ENCODE peak calls at places on chromosomes 11 and 22, in ten cellular contexts. I is Peyer's patch; T is esophagus squamous epithelium; V is left lung; F is HCT116; C is fibroblast of lung; X is thoracic aorta; U is CD4-positive, CD25-positive, alpha-beta regulatory T cell; L is testis; N is Panc1. D is an unnamed sample.

GRCh38 chr22:45932066-45932465 is 44.9 kb downstream of the WNT7B start:
- DNase-seq in I (no peak), T (no peak), V (no peak), F (no peak), C (no peak), X (no peak), U (no peak), L (no peak), N (no peak), D (no peak)

GRCh38 chr11:63459586-63459985 is 31.4 kb downstream of the PLAAT5 start:
- DNase-seq in I (no peak), T (no peak), V (no peak), F (no peak), C (no peak), X (no peak), U (no peak), L (no peak), N (no peak), D (no peak)

GRCh38 chr11:124898711-124899110 is 1.0 kb upstream of the ROBO4 start:
- DNase-seq in I (no peak), T (no peak), V (no peak), F (no peak), C (peak; percentile 79), X (no peak), U (no peak), L (peak; percentile 65), N (no peak), D (no peak)

GRCh38 chr11:129061466-129062194 is 119.0 kb upstream of the TP53AIP1 start:
- DNase-seq in I (no peak), T (no peak), V (no peak), F (peak; percentile 80), C (no peak), X (no peak), U (no peak), L (no peak), N (peak; percentile 78), D (no peak)

GRCh38 chr11:35050596-35050995 is 88.4 kb upstream of the CD44 start:
- DNase-seq in I (no peak), T (no peak), V (no peak), F (no peak), C (no peak), X (no peak), U (no peak), L (no peak), N (no peak), D (no peak)

GRCh38 chr11:127643659-127644058 is 643.1 kb upstream of the KIRREL3 start:
- DNase-seq in I (no peak), T (no peak), V (no peak), F (no peak), C (no peak), X (no peak), U (no peak), L (no peak), N (no peak), D (no peak)

GRCh38 chr22:26713823-26714449 is 56.5 kb downstream of the MIAT start:
- DNase-seq in I (no peak), T (no peak), V (no peak), F (no peak), C (no peak), X (no peak), U (no peak), L (no peak), N (no peak), D (no peak)

GRCh38 chr22:49963647-49964026 is 3.1 kb downstream of the PIM3 start:
- DNase-seq in I (no peak), T (no peak), V (no peak), F (no peak), C (no peak), X (no peak), U (no peak), L (no peak), N (no peak), D (peak; percentile 25)

GRCh38 chr11:98185245-98185644 is 835.5 kb upstream of the CNTN5 start:
- DNase-seq in I (no peak), T (no peak), V (no peak), F (no peak), C (no peak), X (no peak), U (no peak), L (no peak), N (no peak), D (no peak)

GRCh38 chr11:76824083-76824939 is 36.4 kb upstream of the ACER3 start:
- DNase-seq in I (no peak), T (no peak), V (no peak), F (peak; percentile 22), C (no peak), X (no peak), U (peak; percentile 71), L (no peak), N (no peak), D (no peak)

GRCh38 chr11:126702165-126702738 is 298.3 kb downstream of the KIRREL3 start:
- DNase-seq in I (no peak), T (no peak), V (no peak), F (no peak), C (no peak), X (no peak), U (no peak), L (no peak), N (no peak), D (no peak)

GRCh38 chr11:63811522-63811921 is 1.7 kb upstream of the SPINDOC start:
- DNase-seq in I (no peak), T (no peak), V (no peak), F (no peak), C (no peak), X (no peak), U (no peak), L (no peak), N (no peak), D (no peak)

GRCh38 chr22:36858966-36859365 is 1.8 kb upstream of the NCF4 start:
- DNase-seq in I (no peak), T (no peak), V (no peak), F (no peak), C (no peak), X (no peak), U (no peak), L (no peak), N (no peak), D (no peak)
- H3K27ac ChIP-seq in I (no peak overlapping the region), T (peak overlapping the region; percentile 15), V (peak overlapping the region; percentile 96), F (no peak overlapping the region), C (no peak overlapping the region), X (no peak overlapping the region), U (no peak overlapping the region), L (no peak overlapping the region), N (no peak overlapping the region), D (no peak overlapping the region)

DNA sequence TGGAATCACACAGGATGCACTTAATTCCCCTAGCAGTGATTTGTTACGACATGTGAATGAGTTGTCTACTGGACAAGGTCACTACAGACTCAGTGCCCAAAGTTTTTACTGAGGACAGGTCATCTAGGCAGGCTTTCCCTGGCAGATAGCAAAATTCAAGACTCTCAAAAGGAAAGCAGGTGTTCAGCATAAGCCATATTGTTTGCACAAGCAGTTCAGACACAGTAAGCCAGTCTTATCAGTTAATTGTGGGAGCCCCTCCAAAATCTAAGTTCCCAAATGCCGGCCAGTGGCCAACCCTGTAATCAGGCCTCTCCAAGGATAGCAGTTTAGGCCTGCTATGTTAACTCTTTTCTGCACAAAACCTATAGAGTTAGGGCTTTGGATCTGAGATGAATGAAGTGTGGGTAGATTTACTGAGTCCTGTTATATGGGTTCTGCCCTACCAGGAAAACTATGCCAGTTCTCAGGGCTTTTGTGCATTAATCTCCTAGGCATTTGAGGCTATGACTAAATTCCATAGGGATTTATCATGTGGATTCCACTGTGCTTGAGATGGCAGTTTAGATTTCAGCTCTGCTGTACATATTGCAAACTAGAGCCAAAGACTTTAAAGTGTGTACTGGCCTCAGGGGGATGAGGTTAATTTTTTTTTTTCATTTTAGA is 4.8 kb upstream of the ARHGEF12 start:
- DNase-seq in I (no peak), T (no peak), V (no peak), F (no peak), C (peak; percentile 95), X (no peak), U (no peak), L (no peak), N (no peak), D (peak; percentile 67)
- H3K4me1 ChIP-seq in I (peaks cover 21% of the 10 kb centered on the region), T (peaks cover 63% of the 10 kb centered on the region), V (peaks cover 5% of the 10 kb centered on the region), F (peaks cover 38% of the 10 kb centered on the region), C (peaks cover 29% of the 10 kb centered on the region), X (peaks cover 40% of the 10 kb centered on the region), U (peaks cover 16% of the 10 kb centered on the region), L (peaks cover 14% of the 10 kb centered on the region), N (peaks cover 77% of the 10 kb centered on the region), D (peaks cover 43% of the 10 kb centered on the region)

DNA sequence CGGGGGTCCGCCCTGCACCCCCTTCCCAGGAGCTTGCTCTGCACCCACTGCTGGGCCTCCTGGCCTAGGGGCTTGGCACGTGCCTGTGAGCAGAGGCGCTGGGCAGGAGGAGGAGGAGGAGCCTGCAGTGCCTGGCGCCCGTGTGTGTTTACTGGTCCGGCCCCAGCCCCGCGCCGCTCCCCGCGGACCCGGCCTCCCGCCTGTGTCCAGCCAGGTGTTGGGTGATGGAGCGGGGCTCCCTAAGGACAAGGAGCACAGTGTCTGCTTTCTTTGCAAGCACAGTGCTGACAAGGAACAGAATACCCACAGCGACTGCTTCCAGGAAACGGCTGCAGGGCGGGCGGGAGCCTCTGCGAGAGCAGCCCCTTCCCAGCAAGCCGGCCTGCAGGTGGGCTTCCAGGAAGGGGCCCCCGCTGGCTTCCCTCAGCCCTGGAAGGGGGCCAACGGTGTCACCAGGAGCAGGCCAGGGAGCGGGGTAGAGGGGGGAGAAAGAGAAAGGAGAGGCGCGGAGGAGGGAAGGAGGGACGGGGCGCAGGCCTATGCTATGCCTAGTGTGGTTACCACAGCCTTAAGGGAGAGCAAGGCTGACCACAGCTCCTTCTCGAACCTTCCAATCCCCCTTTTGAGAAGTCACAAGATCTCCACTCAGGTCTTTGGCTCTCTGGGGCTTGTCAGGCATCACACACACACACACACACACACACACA is 6.6 kb downstream of the H19 start:
- DNase-seq in I (no peak), T (no peak), V (no peak), F (no peak), C (no peak), X (no peak), U (no peak), L (no peak), N (no peak), D (no peak)
- H3K4me3 ChIP-seq in I (no peak overlapping the region), T (no peak overlapping the region), V (no peak overlapping the region), F (no peak overlapping the region), C (no peak overlapping the region), X (no peak overlapping the region), U (no peak overlapping the region), L (no peak overlapping the region), N (no peak overlapping the region), D (no peak overlapping the region)

DNA sequence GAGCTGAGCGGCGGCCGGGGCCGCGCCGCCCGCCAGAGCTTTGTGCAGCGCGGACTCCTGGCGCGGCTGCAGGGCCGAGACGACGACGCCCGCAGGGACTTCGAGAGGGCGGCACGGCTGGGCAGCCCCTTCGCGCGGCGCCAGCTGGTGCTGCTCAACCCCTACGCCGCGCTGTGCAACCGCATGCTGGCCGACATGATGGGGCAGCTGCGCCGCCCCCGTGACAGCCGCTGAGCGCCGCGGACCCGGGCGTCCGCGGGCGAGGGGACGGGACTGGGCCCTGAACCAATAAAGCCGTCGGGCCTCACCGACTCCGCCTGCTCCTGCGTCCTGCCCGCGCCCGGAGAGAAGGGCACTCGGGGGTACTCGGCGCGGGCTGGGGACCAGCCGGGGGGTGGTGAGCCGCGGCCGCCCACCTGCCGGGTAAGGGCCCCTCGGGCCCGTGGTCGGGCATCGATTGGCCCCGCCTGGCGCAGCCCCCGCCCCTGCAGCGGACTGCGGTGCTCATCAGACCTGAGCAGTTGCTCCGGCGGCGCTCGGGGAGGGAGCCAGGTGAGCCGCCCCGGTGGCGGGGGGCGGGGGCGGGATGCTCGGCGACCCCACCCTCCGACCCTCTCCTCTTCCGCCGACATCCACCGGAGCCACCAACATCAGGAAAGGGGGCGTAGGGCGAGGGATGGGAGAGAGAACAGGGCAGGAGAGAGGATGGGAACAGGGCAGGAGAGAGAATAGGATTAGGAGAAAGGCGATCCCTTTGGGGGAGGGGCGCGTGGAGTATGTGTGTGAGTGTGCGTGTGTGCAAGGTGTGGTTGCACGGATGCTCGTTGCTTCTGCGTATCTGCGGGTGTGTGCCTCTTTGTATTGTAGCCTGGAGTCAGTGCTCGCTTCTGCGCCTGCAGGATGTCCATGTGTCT is at the start of gene TMEM25:
- DNase-seq in I (peak; percentile 84), T (no peak), V (peak; percentile 90), F (no peak), C (peak; percentile 42), X (no peak), U (peak; percentile 76), L (peak; percentile 88), N (no peak), D (peak; percentile 82)
- H3K27ac ChIP-seq in I (peak within 1 kb of the TSS; percentile 95), T (peak within 1 kb of the TSS; percentile 65), V (peak within 1 kb of the TSS; percentile 60), F (peak within 1 kb of the TSS; percentile 87), C (no peak within 1 kb of the TSS), X (peak within 1 kb of the TSS; percentile 74), U (peak within 1 kb of the TSS; percentile 45), L (peak within 1 kb of the TSS; percentile 71), N (peak within 1 kb of the TSS; percentile 64), D (peak within 1 kb of the TSS; percentile 52)